ENCODE peak calls at places on chromosome 10, in six cellular contexts. S, O, H, B, W and I are unnamed samples.

GRCh38 chr10:86698207-86698940 is 30.1 kb downstream of the LDB3 start:
- DNase-seq in W (no peak), H (peak), S (no peak), B (no peak), O (no peak), I (no peak)

GRCh38 chr10:100868391-100868790 is 44.4 kb upstream of the SLF2 start:
- DNase-seq in S (no peak), B (no peak), H (no peak), W (no peak), O (no peak), I (no peak)

GRCh38 chr10:49115015-49115795 is at the start of gene VSTM4:
- DNase-seq in H (no peak), O (peak), W (peak), S (peak), B (no peak), I (peak)

GRCh38 chr10:81920213-81920829 is 45.3 kb downstream of the NRG3 start:
- DNase-seq in H (no peak), B (no peak), O (peak), S (peak), W (peak), I (peak)

GRCh38 chr10:98067165-98067564 is 36.7 kb upstream of the CRTAC1 start:
- DNase-seq in B (no peak), O (no peak), W (no peak), S (no peak), H (no peak), I (peak)

GRCh38 chr10:101224910-101225823 is 4.1 kb downstream of the LBX1 start:
- DNase-seq in W (no peak), S (peak), O (no peak), B (no peak), H (no peak), I (peak)

GRCh38 chr10:76880931-76881330 is 756.7 kb downstream of the KCNMA1 start:
- DNase-seq in W (no peak), S (no peak), H (no peak), B (no peak), O (no peak), I (no peak)

GRCh38 chr10:32041290-32042028 is 14.8 kb downstream of the KIF5B start:
- DNase-seq in H (no peak), O (no peak), S (no peak), B (no peak), W (no peak), I (no peak)

GRCh38 chr10:35635576-35635975 is 6.5 kb downstream of the FZD8 start:
- DNase-seq in W (peak), S (peak), H (peak), O (peak), B (peak), I (peak)

DNA sequence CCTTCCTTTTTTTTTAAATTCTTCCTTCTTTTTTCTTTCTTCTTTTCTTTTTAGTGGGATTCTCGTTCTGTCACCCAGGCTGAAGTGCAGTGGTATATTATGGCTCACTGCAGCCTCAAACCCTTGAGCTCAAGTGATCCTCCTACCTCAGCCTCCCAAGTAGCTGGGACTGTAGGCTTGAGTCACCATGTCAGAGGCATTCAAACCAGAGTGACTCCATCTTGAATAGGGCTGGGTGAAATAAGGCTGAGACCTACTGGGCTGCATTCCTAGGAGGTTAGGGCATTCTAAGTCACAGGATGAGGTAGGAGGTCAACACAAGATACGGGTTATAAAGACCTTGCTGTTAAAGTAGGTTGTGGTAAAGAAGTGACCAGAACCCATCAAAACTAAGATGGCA is 98.8 kb upstream of the ITGB1 start:
- DNase-seq in O (no peak), S (no peak), B (no peak), W (no peak), H (no peak), I (no peak)
- TF ChIP-seq CREB1 in O (no peak), S (no peak), B (no peak), W (no peak), H (no peak), I (no peak)

GRCh38 chr10:131902691-131903090 is 1.9 kb downstream of the PPP2R2D start:
- DNase-seq in B (no peak), W (no peak), H (no peak), S (no peak), O (no peak), I (no peak)

GRCh38 chr10:131899695-131900349 is 986 bp upstream of the PPP2R2D start:
- DNase-seq in S (no peak), W (no peak), O (no peak), H (no peak), B (no peak), I (peak)

GRCh38 chr10:131900350-131901152 is at the start of gene PPP2R2D:
- DNase-seq in W (peak), S (peak), H (peak), B (peak), O (peak), I (peak)

GRCh38 chr10:131902211-131902610 is 1.4 kb downstream of the PPP2R2D start:
- DNase-seq in H (no peak), S (no peak), O (no peak), W (no peak), B (no peak), I (no peak)

GRCh38 chr10:131901181-131901829 is 497 bp downstream of the PPP2R2D start:
- DNase-seq in W (no peak), O (peak), S (peak), B (no peak), H (no peak), I (peak)
- TF ChIP-seq CREB1 in W (no peak), O (no peak), S (no peak), B (no peak), H (no peak), I (no peak)

DNA sequence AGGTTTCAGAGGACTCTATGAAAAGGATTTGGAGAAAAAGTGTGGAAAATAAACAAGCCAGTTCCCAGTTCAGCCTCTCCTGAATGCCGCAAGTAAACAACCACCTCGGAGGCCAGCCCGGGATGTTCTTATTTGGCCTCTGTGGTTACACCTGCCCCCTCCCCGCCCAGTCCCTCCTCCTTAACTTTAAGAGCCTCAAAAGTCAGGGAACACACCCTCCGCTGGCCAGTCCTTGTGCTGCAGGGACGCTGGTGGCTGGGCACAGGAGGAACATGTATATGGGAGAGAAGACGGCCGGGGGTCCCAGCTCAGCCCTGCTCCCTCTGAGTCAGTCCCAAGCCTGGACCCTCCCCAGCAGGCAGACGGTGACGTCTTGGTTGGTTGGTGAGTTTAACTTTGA is 6.1 kb downstream of the CHST3 start:
- DNase-seq in W (peak), S (peak), B (no peak), O (peak), H (no peak), I (peak)
- TF ChIP-seq CREB1 in W (no peak), S (no peak), B (no peak), O (no peak), H (no peak), I (no peak)

DNA sequence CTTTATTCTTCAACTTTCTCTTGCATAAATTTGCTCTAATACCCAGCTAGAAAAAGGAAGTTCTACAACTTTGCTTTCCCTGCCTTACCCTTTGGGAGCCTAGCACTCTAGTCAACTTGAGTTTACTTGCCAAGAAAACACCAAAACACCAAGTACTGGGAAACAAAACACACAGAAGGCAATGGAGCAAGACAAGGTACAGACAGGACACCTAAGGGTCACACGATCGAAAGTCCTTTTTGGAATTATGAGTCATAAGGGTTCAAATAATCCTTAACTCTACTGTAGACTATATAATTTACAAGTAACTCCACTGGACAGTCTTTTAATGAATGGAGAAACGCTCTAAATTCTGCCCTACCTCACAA is 42.6 kb upstream of the ANAPC16 start:
- DNase-seq in B (peak), H (no peak), S (no peak), O (no peak), W (no peak), I (no peak)
- TF ChIP-seq CREB1 in B (no peak), H (no peak), S (no peak), O (no peak), W (no peak), I (no peak)

DNA sequence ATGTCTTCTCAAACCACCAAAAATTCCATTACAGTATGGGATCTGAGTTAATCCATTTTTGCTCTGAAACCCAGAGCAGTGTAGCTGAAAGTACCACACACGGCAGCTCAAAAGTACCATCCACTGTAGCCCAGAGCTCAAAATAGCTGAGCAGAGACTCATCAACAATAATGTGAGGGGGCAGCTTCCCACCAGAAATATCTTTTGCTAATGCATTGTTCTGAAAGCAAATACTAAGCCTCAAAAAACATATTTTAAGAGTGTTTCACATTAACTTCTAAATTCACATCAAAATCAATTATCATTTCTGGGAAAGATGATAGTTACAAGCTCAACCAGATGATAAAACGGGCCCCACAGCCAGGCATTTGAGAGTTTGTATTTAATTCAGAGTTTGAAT is 73.7 kb downstream of the ABLIM1 start:
- DNase-seq in B (no peak), S (no peak), H (no peak), O (no peak), W (no peak), I (no peak)
- TF ChIP-seq CREB1 in B (no peak), S (no peak), H (no peak), O (no peak), W (no peak), I (no peak)

DNA sequence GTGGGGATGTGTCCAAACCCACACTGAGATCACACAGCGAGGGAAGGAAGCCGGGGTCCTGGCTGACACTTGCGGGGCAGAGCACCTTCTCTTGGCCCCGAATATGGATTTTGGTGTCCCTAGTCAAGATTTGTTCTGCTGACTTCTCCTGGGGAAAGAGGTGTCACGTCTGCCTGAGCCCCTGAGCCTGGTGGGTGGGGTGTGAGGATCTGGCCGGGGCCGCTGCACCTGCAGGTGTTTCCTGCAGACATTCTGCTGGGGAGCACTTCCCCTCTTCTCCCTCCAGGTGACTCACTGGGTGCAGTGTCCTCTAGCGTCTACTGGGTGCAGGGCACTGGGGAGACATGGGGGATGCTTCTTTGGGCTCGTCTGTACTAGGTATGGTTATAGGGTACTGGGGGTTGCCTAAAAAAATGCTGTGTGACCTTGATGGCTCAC is 99.2 kb downstream of the GRK5 start:
- DNase-seq in O (peak), W (no peak), B (peak), S (peak), H (no peak), I (no peak)
- TF ChIP-seq CREB1 in O (no peak), W (no peak), B (no peak), S (no peak), H (no peak), I (no peak)

DNA sequence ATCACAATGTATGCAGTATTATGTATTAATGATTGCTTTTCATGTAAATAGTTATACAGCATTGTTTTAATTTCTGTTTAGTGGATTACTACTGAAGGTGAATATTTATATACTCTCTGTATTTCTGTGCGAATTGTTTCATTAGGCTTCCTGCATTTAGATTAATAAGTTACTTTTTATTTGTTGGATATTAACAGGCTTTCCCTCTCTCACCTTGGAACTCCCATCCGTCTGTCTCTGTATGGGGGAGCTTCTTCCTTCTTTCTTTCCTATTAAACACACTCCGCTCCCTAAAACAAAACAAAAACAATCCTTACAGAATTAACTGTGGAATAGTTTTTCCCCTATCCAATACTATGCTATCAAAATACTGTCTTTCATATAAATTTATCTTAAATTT is 205.1 kb downstream of the CACNB2 start:
- DNase-seq in W (no peak), H (no peak), B (no peak), O (no peak), S (no peak), I (no peak)
- TF ChIP-seq CREB1 in W (no peak), H (no peak), B (no peak), O (no peak), S (no peak), I (no peak)

GRCh38 chr10:58384095-58384494 is 1.1 kb upstream of the TFAM start:
- DNase-seq in O (peak), B (peak), S (no peak), W (no peak), H (no peak), I (no peak)
- TF ChIP-seq CREB1 in O (no peak), B (no peak), S (no peak), W (no peak), H (no peak), I (no peak)

DNA sequence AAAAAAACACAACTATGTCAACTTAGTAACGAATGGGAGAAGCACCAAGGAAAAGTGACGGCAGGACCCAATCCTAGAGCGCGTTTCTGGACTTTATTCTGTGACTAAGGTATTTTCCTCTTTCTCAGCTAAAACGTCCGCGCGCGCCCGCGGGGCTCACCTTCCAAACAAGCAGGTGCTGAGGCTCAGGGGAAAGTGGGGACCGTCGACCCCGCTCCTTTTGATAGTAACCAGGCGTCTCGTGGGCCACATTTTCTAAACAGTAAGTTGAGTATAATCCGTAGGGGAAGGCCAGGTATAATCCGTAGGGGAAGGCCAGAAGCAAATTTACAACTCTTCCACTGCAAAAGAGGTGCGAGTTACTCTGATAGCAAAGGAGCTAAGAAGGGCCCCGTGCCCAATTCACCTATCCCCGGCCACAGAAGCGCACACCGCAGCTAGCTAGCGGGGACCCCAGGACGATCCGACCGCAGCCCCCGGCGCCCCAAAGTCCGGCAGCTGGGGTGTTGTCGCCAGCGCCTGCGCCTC is 743 bp downstream of the MKI67 start:
- DNase-seq in H (no peak), W (no peak), B (no peak), O (peak), S (no peak), I (no peak)
- TF ChIP-seq CREB1 in H (no peak), W (no peak), B (no peak), O (no peak), S (no peak), I (no peak)